ENCODE peak calls at places on chromosomes 6 and 20, in six cellular contexts. One of them, this sample, is unnamed.

GRCh38 chr6:129969064-129969463 is 49.3 kb upstream of the L3MBTL3 start:
- DNase-seq in cardiac muscle cell: no peak
- DNase-seq in T-cell: no peak
- DNase-seq in CD8-positive, alpha-beta memory T cell: no peak
- DNase-seq in fibroblast of villous mesenchyme: no peak
- DNase-seq in Panc1: no peak
- DNase-seq in this sample: no peak

GRCh38 chr6:71250050-71250689 is 38.4 kb upstream of the OGFRL1 start:
- DNase-seq in T-cell: no peak
- DNase-seq in CD8-positive, alpha-beta memory T cell: no peak
- DNase-seq in Panc1: no peak
- DNase-seq in cardiac muscle cell: peak
- DNase-seq in fibroblast of villous mesenchyme: peak
- DNase-seq in this sample: peak

GRCh38 chr6:28803337-28803709 is 120.5 kb downstream of the TRIM27 start:
- DNase-seq in cardiac muscle cell: no peak
- DNase-seq in CD8-positive, alpha-beta memory T cell: no peak
- DNase-seq in T-cell: no peak
- DNase-seq in Panc1: no peak
- DNase-seq in fibroblast of villous mesenchyme: no peak
- DNase-seq in this sample: no peak

GRCh38 chr6:150535151-150535816 is 64.4 kb upstream of the PLEKHG1 start:
- DNase-seq in cardiac muscle cell: no peak
- DNase-seq in fibroblast of villous mesenchyme: no peak
- DNase-seq in T-cell: no peak
- DNase-seq in Panc1: no peak
- DNase-seq in CD8-positive, alpha-beta memory T cell: no peak
- DNase-seq in this sample: no peak

GRCh38 chr20:50169329-50169823 is 15.9 kb upstream of the PEDS1 start:
- DNase-seq in T-cell: peak
- DNase-seq in Panc1: peak
- DNase-seq in fibroblast of villous mesenchyme: peak
- DNase-seq in cardiac muscle cell: peak
- DNase-seq in CD8-positive, alpha-beta memory T cell: peak
- DNase-seq in this sample: peak

GRCh38 chr20:64077876-64078551 is 1.3 kb downstream of the RGS19 start:
- DNase-seq in Panc1: no peak
- DNase-seq in cardiac muscle cell: no peak
- DNase-seq in CD8-positive, alpha-beta memory T cell: peak
- DNase-seq in fibroblast of villous mesenchyme: no peak
- DNase-seq in T-cell: peak
- DNase-seq in this sample: no peak

GRCh38 chr20:33882018-33882417 is 70.9 kb downstream of the CHMP4B start:
- DNase-seq in CD8-positive, alpha-beta memory T cell: no peak
- DNase-seq in cardiac muscle cell: no peak
- DNase-seq in fibroblast of villous mesenchyme: no peak
- DNase-seq in T-cell: no peak
- DNase-seq in Panc1: no peak
- DNase-seq in this sample: no peak

GRCh38 chr20:63636752-63637633 is 10.1 kb upstream of the GMEB2 start:
- DNase-seq in Panc1: no peak
- DNase-seq in fibroblast of villous mesenchyme: no peak
- DNase-seq in CD8-positive, alpha-beta memory T cell: no peak
- DNase-seq in T-cell: no peak
- DNase-seq in cardiac muscle cell: no peak
- DNase-seq in this sample: no peak

GRCh38 chr6:12009904-12010634 is 2.0 kb upstream of the HIVEP1 start:
- DNase-seq in CD8-positive, alpha-beta memory T cell: no peak
- DNase-seq in T-cell: no peak
- DNase-seq in Panc1: no peak
- DNase-seq in cardiac muscle cell: peak
- DNase-seq in fibroblast of villous mesenchyme: peak
- DNase-seq in this sample: no peak

GRCh38 chr6:125182237-125183018 is 28.9 kb downstream of the TPD52L1 start:
- DNase-seq in CD8-positive, alpha-beta memory T cell: no peak
- DNase-seq in T-cell: no peak
- DNase-seq in cardiac muscle cell: no peak
- DNase-seq in Panc1: no peak
- DNase-seq in fibroblast of villous mesenchyme: no peak
- DNase-seq in this sample: no peak

GRCh38 chr20:36447101-36447500 is 94.2 kb upstream of the MYL9 start:
- DNase-seq in CD8-positive, alpha-beta memory T cell: no peak
- DNase-seq in cardiac muscle cell: no peak
- DNase-seq in fibroblast of villous mesenchyme: no peak
- DNase-seq in Panc1: no peak
- DNase-seq in T-cell: no peak
- DNase-seq in this sample: no peak

GRCh38 chr6:30722280-30723112 is 2.3 kb downstream of the TUBB start:
- DNase-seq in CD8-positive, alpha-beta memory T cell: peak
- DNase-seq in Panc1: no peak
- DNase-seq in fibroblast of villous mesenchyme: peak
- DNase-seq in T-cell: peak
- DNase-seq in cardiac muscle cell: peak
- DNase-seq in this sample: peak

GRCh38 chr20:32893878-32894483 is 35.3 kb downstream of the EFCAB8 start:
- DNase-seq in CD8-positive, alpha-beta memory T cell: no peak
- DNase-seq in T-cell: no peak
- DNase-seq in Panc1: no peak
- DNase-seq in cardiac muscle cell: peak
- DNase-seq in fibroblast of villous mesenchyme: peak
- DNase-seq in this sample: peak

GRCh38 chr6:91506509-91506908 is 919.6 kb upstream of the MAP3K7 start:
- DNase-seq in T-cell: no peak
- DNase-seq in Panc1: no peak
- DNase-seq in fibroblast of villous mesenchyme: peak
- DNase-seq in cardiac muscle cell: no peak
- DNase-seq in CD8-positive, alpha-beta memory T cell: no peak
- DNase-seq in this sample: no peak

GRCh38 chr6:143836150-143836549 is 7.0 kb upstream of the LTV1 start:
- DNase-seq in fibroblast of villous mesenchyme: no peak
- DNase-seq in T-cell: no peak
- DNase-seq in Panc1: no peak
- DNase-seq in cardiac muscle cell: no peak
- DNase-seq in CD8-positive, alpha-beta memory T cell: no peak
- DNase-seq in this sample: no peak

GRCh38 chr20:49313271-49313670 is 35.4 kb upstream of the ZNFX1 start:
- DNase-seq in fibroblast of villous mesenchyme: no peak
- DNase-seq in T-cell: no peak
- DNase-seq in cardiac muscle cell: no peak
- DNase-seq in Panc1: no peak
- DNase-seq in CD8-positive, alpha-beta memory T cell: no peak
- DNase-seq in this sample: no peak

GRCh38 chr6:13384966-13385365 is 56.6 kb upstream of the TBC1D7 start:
- DNase-seq in cardiac muscle cell: no peak
- DNase-seq in fibroblast of villous mesenchyme: no peak
- DNase-seq in T-cell: no peak
- DNase-seq in Panc1: no peak
- DNase-seq in CD8-positive, alpha-beta memory T cell: no peak
- DNase-seq in this sample: no peak

GRCh38 chr6:110710115-110710514 is 105.2 kb downstream of the CDK19 start:
- DNase-seq in fibroblast of villous mesenchyme: peak
- DNase-seq in cardiac muscle cell: no peak
- DNase-seq in Panc1: no peak
- DNase-seq in CD8-positive, alpha-beta memory T cell: no peak
- DNase-seq in T-cell: no peak
- DNase-seq in this sample: no peak

GRCh38 chr6:4957521-4958231 is 46.2 kb downstream of the RPP40 start:
- DNase-seq in cardiac muscle cell: no peak
- DNase-seq in T-cell: no peak
- DNase-seq in CD8-positive, alpha-beta memory T cell: no peak
- DNase-seq in fibroblast of villous mesenchyme: no peak
- DNase-seq in Panc1: no peak
- DNase-seq in this sample: no peak

GRCh38 chr6:127023001-127023778 is 95.3 kb upstream of the RSPO3 start:
- DNase-seq in cardiac muscle cell: no peak
- DNase-seq in CD8-positive, alpha-beta memory T cell: no peak
- DNase-seq in Panc1: no peak
- DNase-seq in fibroblast of villous mesenchyme: no peak
- DNase-seq in T-cell: no peak
- DNase-seq in this sample: no peak

GRCh38 chr6:20826378-20826777 is 292.1 kb downstream of the CDKAL1 start:
- DNase-seq in cardiac muscle cell: peak
- DNase-seq in Panc1: no peak
- DNase-seq in fibroblast of villous mesenchyme: peak
- DNase-seq in T-cell: no peak
- DNase-seq in CD8-positive, alpha-beta memory T cell: no peak
- DNase-seq in this sample: peak

GRCh38 chr20:16801919-16802651 is 53.9 kb downstream of the OTOR start:
- DNase-seq in Panc1: peak
- DNase-seq in CD8-positive, alpha-beta memory T cell: peak
- DNase-seq in fibroblast of villous mesenchyme: peak
- DNase-seq in cardiac muscle cell: peak
- DNase-seq in T-cell: peak
- DNase-seq in this sample: peak

GRCh38 chr6:144528605-144529425 is 243.7 kb downstream of the UTRN start:
- DNase-seq in Panc1: no peak
- DNase-seq in T-cell: no peak
- DNase-seq in cardiac muscle cell: peak
- DNase-seq in CD8-positive, alpha-beta memory T cell: no peak
- DNase-seq in fibroblast of villous mesenchyme: peak
- DNase-seq in this sample: peak

GRCh38 chr6:157563611-157564284 is 182.8 kb downstream of the ZDHHC14 start:
- DNase-seq in fibroblast of villous mesenchyme: no peak
- DNase-seq in CD8-positive, alpha-beta memory T cell: no peak
- DNase-seq in cardiac muscle cell: no peak
- DNase-seq in T-cell: no peak
- DNase-seq in Panc1: no peak
- DNase-seq in this sample: no peak

GRCh38 chr20:61218886-61219480 is 33.1 kb upstream of the CDH4 start:
- DNase-seq in CD8-positive, alpha-beta memory T cell: no peak
- DNase-seq in cardiac muscle cell: peak
- DNase-seq in Panc1: no peak
- DNase-seq in fibroblast of villous mesenchyme: peak
- DNase-seq in T-cell: no peak
- DNase-seq in this sample: peak

GRCh38 chr6:42269553-42269952 is 51.9 kb upstream of the MRPS10 start:
- DNase-seq in cardiac muscle cell: no peak
- DNase-seq in T-cell: no peak
- DNase-seq in fibroblast of villous mesenchyme: no peak
- DNase-seq in Panc1: no peak
- DNase-seq in CD8-positive, alpha-beta memory T cell: no peak
- DNase-seq in this sample: no peak